ENCODE peak calls at places on chromosomes 11 and 22, in ten cellular contexts. J, N, B, X, U, R, H, Z, D and G are unnamed samples.

GRCh38 chr11:59708537-59708936 is 5.1 kb downstream of the OR10V1 start:
- DNase-seq in J (no peak), N (no peak), B (peak), X (no peak), U (no peak), R (no peak), H (no peak), Z (no peak), D (no peak), G (no peak)

GRCh38 chr11:11807811-11808210 is 34.0 kb upstream of the USP47 start:
- DNase-seq in J (no peak), N (no peak), B (no peak), X (no peak), U (no peak), R (no peak), H (no peak), Z (no peak), D (no peak), G (no peak)

GRCh38 chr22:46777609-46777970 is 15.1 kb downstream of the TBC1D22A start:
- DNase-seq in J (no peak), N (peak), B (no peak), X (peak), U (peak), R (peak), H (no peak), Z (peak), D (no peak), G (no peak)

GRCh38 chr22:34427841-34428240 is 507.6 kb upstream of the LARGE1 start:
- DNase-seq in J (no peak), N (no peak), B (no peak), X (no peak), U (no peak), R (no peak), H (no peak), Z (no peak), D (no peak), G (no peak)

GRCh38 chr11:77865805-77866204 is 44.9 kb downstream of the AAMDC start:
- DNase-seq in J (no peak), N (no peak), B (peak), X (no peak), U (no peak), R (no peak), H (no peak), Z (no peak), D (no peak), G (no peak)

GRCh38 chr22:30089655-30089974 is 9.4 kb downstream of the HORMAD2 start:
- DNase-seq in J (no peak), N (no peak), B (no peak), X (no peak), U (no peak), R (no peak), H (no peak), Z (no peak), D (no peak), G (no peak)

GRCh38 chr11:61417670-61418069 is 12.1 kb downstream of the CPSF7 start:
- DNase-seq in J (no peak), N (no peak), B (peak), X (no peak), U (no peak), R (no peak), H (no peak), Z (no peak), D (no peak), G (no peak)

GRCh38 chr11:119363874-119364590 is 17.5 kb downstream of the USP2 start:
- DNase-seq in J (no peak), N (peak), B (no peak), X (peak), U (no peak), R (peak), H (no peak), Z (peak), D (peak), G (no peak)

GRCh38 chr11:94150056-94150455 is 21.4 kb downstream of the PANX1 start:
- DNase-seq in J (no peak), N (no peak), B (no peak), X (no peak), U (no peak), R (no peak), H (no peak), Z (no peak), D (no peak), G (no peak)

GRCh38 chr11:113167599-113167998 is 146.8 kb upstream of the TTC12 start:
- DNase-seq in J (no peak), N (no peak), B (no peak), X (no peak), U (no peak), R (no peak), H (no peak), Z (peak), D (no peak), G (peak)

GRCh38 chr11:23931443-23931842 is 565.4 kb upstream of the LUZP2 start:
- DNase-seq in J (no peak), N (no peak), B (no peak), X (no peak), U (no peak), R (no peak), H (no peak), Z (no peak), D (no peak), G (no peak)

GRCh38 chr22:49734882-49735281 is 92.8 kb downstream of the BRD1 start:
- DNase-seq in J (no peak), N (no peak), B (no peak), X (peak), U (peak), R (no peak), H (no peak), Z (peak), D (no peak), G (no peak)

GRCh38 chr11:111707039-111707690 is 59.0 kb downstream of the PPP2R1B start:
- DNase-seq in J (no peak), N (no peak), B (peak), X (peak), U (no peak), R (peak), H (no peak), Z (peak), D (peak), G (no peak)

GRCh38 chr22:42662114-42663021 is 13.2 kb upstream of the CYB5R3 start:
- DNase-seq in J (no peak), N (peak), B (peak), X (peak), U (peak), R (peak), H (peak), Z (peak), D (peak), G (peak)

GRCh38 chr11:64317325-64317960 is at the start of gene TRMT112:
- DNase-seq in J (peak), N (peak), B (peak), X (peak), U (peak), R (peak), H (peak), Z (peak), D (peak), G (peak)
- TF ChIP-seq POLR2A in J (peak), N (no peak), B (peak), X (peak), U (peak), R (peak), H (peak), Z (no peak), D (peak), G (no peak)

DNA sequence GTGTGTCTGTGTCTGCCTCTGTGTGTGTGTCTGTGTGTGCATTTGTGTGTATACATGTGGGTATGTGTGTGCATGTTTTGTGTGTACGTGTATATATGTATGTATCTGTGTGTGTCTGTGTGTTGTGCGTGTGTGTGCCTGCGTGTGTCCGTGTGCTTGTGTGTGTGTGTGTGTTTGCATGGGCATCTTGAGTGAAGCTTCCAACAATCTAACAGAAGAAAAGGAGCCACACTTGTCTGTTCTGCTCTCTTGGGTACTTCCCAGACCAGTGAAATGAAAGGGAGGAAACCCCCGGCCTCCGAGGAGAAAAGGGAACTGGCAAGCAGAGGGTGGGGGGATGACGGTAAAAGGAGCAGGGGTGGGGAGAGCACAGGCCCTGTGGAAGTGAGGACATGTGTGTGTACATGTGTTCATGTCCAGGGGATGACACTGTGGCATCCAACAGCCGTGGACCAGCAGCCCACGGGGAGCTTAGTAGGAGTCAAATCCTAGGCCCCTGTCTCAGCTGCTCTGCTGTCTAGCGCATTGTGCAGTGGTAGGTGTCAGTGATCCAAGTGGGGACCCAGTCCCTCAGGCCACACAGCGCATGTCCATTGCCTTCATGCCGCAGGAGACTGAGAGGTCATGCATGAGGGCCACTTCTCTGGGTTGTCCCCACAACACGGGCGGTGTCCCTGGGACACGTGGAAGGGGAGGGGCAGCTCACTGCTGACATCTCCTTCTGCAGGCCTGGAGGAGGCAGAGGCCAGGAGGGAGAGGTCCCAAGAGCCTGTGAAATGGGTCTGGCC is 8.1 kb downstream of the CSF2RB start:
- DNase-seq in J (peak), N (no peak), B (no peak), X (peak), U (no peak), R (no peak), H (no peak), Z (peak), D (no peak), G (peak)
- TF ChIP-seq POLR2A in J (no peak), N (no peak), B (no peak), X (no peak), U (no peak), R (no peak), H (no peak), Z (no peak), D (no peak), G (no peak)

GRCh38 chr11:69278091-69278867 is 15.7 kb upstream of the MYEOV start:
- DNase-seq in J (no peak), N (peak), B (no peak), X (no peak), U (no peak), R (no peak), H (no peak), Z (peak), D (no peak), G (no peak)
- TF ChIP-seq POLR2A in J (no peak), N (no peak), B (no peak), X (no peak), U (no peak), R (no peak), H (no peak), Z (no peak), D (no peak), G (no peak)

GRCh38 chr11:67423891-67424613 is 4.2 kb upstream of the RPS6KB2 start:
- DNase-seq in J (no peak), N (peak), B (no peak), X (no peak), U (no peak), R (no peak), H (no peak), Z (no peak), D (no peak), G (no peak)

GRCh38 chr11:67429722-67430121 is 1.4 kb downstream of the RPS6KB2 start:
- DNase-seq in J (no peak), N (no peak), B (no peak), X (no peak), U (no peak), R (no peak), H (no peak), Z (no peak), D (no peak), G (no peak)

GRCh38 chr11:67429038-67429668 is 859 bp downstream of the RPS6KB2 start:
- DNase-seq in J (no peak), N (peak), B (no peak), X (no peak), U (no peak), R (no peak), H (no peak), Z (no peak), D (no peak), G (peak)

GRCh38 chr11:67431346-67432249 is 3.3 kb downstream of the RPS6KB2 start:
- DNase-seq in J (no peak), N (peak), B (no peak), X (no peak), U (no peak), R (no peak), H (no peak), Z (no peak), D (no peak), G (no peak)

DNA sequence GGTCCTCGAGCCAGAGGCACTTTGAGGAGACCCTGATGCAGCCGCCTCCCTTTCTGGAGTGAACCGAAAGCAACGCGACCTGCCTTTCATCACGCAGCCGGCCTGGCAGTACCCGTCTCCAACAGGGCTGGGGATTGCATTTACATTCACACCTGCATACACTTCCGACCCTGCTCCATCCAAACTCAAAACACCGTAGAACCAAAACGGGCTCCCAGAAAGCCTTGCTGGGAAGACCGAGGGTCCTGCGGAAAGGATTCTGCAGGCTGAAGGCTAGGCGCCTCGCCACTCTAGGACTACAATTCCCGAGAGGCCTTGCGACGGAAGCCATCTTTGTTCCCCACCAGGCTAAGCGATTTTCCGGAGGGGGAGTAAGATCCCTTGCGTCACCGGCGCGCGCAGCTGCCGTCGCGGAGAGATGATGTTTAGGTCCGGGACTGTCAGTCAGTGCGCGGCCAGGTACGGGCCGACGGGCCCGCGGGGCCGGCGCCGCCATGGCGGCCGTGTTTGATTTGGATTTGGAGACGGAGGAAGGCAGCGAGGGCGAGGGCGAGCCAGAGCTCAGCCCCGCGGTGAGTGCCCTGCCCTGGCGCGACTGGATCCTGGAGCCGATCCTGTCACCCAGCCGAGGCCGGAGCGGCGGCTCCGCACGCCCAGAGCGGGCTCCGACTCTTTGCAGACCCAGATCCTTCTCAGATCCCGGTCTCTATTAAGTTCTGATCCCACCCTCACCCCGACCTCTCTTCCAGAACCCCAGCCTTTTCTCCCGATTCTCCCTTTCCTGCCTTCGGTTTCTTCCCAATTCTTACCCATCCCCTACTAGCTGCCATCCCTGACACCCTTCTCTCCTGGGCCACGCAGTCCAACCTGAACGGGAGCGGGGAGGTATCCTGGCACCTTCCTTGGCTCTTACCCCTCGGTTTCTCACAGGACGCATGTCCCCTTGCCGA is at the start of gene RPS6KB2:
- DNase-seq in J (peak), N (peak), B (peak), X (peak), U (peak), R (peak), H (peak), Z (peak), D (peak), G (peak)
- TF ChIP-seq POLR2A in J (peak), N (no peak), B (peak), X (peak), U (peak), R (peak), H (peak), Z (no peak), D (peak), G (no peak)

GRCh38 chr22:38318792-38319773 is 1.9 kb upstream of the CSNK1E start:
- DNase-seq in J (no peak), N (no peak), B (no peak), X (no peak), U (no peak), R (no peak), H (no peak), Z (no peak), D (no peak), G (no peak)

GRCh38 chr22:38316340-38317236 is 645 bp downstream of the CSNK1E start:
- DNase-seq in J (no peak), N (peak), B (peak), X (no peak), U (peak), R (peak), H (peak), Z (peak), D (peak), G (peak)

GRCh38 chr22:38317995-38318715 is 922 bp upstream of the CSNK1E start:
- DNase-seq in J (no peak), N (no peak), B (peak), X (peak), U (peak), R (peak), H (peak), Z (peak), D (peak), G (peak)

GRCh38 chr22:38315801-38316339 is 1.4 kb downstream of the CSNK1E start:
- DNase-seq in J (no peak), N (no peak), B (no peak), X (no peak), U (no peak), R (no peak), H (no peak), Z (no peak), D (no peak), G (no peak)

GRCh38 chr22:38317237-38317994 is at the start of gene CSNK1E:
- DNase-seq in J (no peak), N (peak), B (peak), X (peak), U (peak), R (peak), H (peak), Z (peak), D (peak), G (peak)
- TF ChIP-seq POLR2A in J (peak), N (no peak), B (no peak), X (no peak), U (no peak), R (peak), H (no peak), Z (no peak), D (no peak), G (no peak)

GRCh38 chr22:41314821-41315220 is 13.5 kb downstream of the ZC3H7B start:
- DNase-seq in J (no peak), N (no peak), B (no peak), X (no peak), U (no peak), R (no peak), H (no peak), Z (no peak), D (no peak), G (no peak)
- TF ChIP-seq POLR2A in J (no peak), N (no peak), B (no peak), X (no peak), U (no peak), R (no peak), H (no peak), Z (no peak), D (no peak), G (no peak)

GRCh38 chr11:36594316-36594989 is at the start of gene IFTAP:
- DNase-seq in J (no peak), N (peak), B (peak), X (peak), U (no peak), R (peak), H (peak), Z (peak), D (peak), G (peak)
- TF ChIP-seq POLR2A in J (no peak), N (no peak), B (no peak), X (peak), U (no peak), R (peak), H (peak), Z (no peak), D (no peak), G (no peak)